ENCODE peak calls at places on chromosomes 3 and 15, in ten cellular contexts. W, K, U, T, G, D, I, O, P and Z are unnamed samples.

GRCh38 chr3:150106752-150107428 is 136.2 kb upstream of the PFN2 start:
- DNase-seq in W (no peak), K (no peak), U (no peak), T (no peak), G (no peak), D (no peak), I (no peak), O (no peak), P (no peak), Z (no peak)

GRCh38 chr3:50165388-50166308 is 10.5 kb downstream of the SEMA3F start:
- DNase-seq in W (no peak), K (no peak), U (no peak), T (no peak), G (no peak), D (no peak), I (peak), O (no peak), P (peak), Z (no peak)

GRCh38 chr3:159982442-159982841 is 6.2 kb upstream of the IL12A start:
- DNase-seq in W (peak), K (no peak), U (no peak), T (no peak), G (no peak), D (no peak), I (no peak), O (no peak), P (no peak), Z (no peak)

GRCh38 chr15:41965441-41966413 is 6.6 kb downstream of the EHD4 start:
- DNase-seq in W (peak), K (no peak), U (no peak), T (peak), G (no peak), D (no peak), I (no peak), O (no peak), P (peak), Z (peak)

GRCh38 chr3:10182950-10183349 is 18.2 kb downstream of the IRAK2 start:
- DNase-seq in W (no peak), K (no peak), U (no peak), T (no peak), G (no peak), D (no peak), I (no peak), O (no peak), P (no peak), Z (no peak)

GRCh38 chr15:72289597-72290325 is 17.4 kb upstream of the PARP6 start:
- DNase-seq in W (no peak), K (no peak), U (no peak), T (no peak), G (no peak), D (no peak), I (no peak), O (no peak), P (no peak), Z (no peak)

GRCh38 chr3:188734395-188734794 is 437.4 kb upstream of the TPRG1 start:
- DNase-seq in W (no peak), K (no peak), U (no peak), T (peak), G (no peak), D (no peak), I (peak), O (no peak), P (peak), Z (no peak)

GRCh38 chr15:35979608-35980007 is 433.6 kb upstream of the DPH6 start:
- DNase-seq in W (peak), K (no peak), U (no peak), T (no peak), G (no peak), D (no peak), I (no peak), O (no peak), P (no peak), Z (no peak)

GRCh38 chr3:11717301-11717700 is 73.6 kb upstream of the VGLL4 start:
- DNase-seq in W (no peak), K (no peak), U (no peak), T (no peak), G (no peak), D (no peak), I (peak), O (no peak), P (no peak), Z (no peak)
- H3K4me3 ChIP-seq in W (no peak), K (no peak), U (no peak), T (peak), G (no peak), D (peak), I (no peak), O (no peak), P (no peak), Z (peak)

GRCh38 chr3:194860725-194861124 is 175.0 kb downstream of the FAM43A start:
- DNase-seq in W (no peak), K (no peak), U (no peak), T (no peak), G (no peak), D (no peak), I (no peak), O (no peak), P (no peak), Z (no peak)
- TF ChIP-seq POLR2AphosphoS5 in W (no peak), K (no peak), U (no peak), T (no peak), G (no peak), D (no peak), I (no peak), O (no peak), P (no peak), Z (no peak)

DNA sequence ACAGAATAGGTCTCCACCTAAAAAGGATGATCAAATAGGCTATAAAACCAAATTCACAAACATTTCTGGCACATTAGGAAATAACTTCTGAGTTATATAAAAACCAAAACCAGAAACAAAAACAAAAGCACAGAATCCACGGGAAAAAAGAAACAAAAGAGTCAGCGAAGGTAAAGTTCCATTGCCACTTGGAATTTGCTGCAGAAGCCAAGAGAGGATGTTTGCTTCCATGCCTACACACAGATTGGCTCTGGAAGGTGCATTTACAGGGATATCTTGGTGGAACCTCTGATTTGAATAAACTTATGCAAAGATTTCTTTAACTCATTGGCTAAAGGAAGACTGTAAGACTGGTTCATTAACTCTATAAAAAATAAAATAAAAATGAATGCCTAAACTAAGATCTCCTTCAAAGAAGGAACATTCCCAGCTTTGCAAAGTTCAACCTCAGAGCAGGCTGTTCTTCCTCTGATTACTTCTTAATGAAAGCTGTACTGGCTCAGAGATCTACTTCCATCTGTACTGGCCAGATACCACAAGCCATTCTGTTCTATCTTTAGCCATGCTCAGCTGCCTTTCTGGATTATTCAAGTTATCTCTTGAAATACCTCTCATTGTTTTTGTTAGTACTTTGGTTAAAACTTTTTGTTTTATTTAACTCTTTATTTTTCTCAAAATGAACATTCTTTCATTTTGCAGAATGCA is 537.5 kb upstream of the CCDC54 start:
- DNase-seq in W (no peak), K (no peak), U (no peak), T (no peak), G (no peak), D (no peak), I (peak), O (no peak), P (no peak), Z (no peak)
- H3K4me3 ChIP-seq in W (no peak), K (no peak), U (no peak), T (no peak), G (no peak), D (no peak), I (no peak), O (no peak), P (no peak), Z (no peak)

DNA sequence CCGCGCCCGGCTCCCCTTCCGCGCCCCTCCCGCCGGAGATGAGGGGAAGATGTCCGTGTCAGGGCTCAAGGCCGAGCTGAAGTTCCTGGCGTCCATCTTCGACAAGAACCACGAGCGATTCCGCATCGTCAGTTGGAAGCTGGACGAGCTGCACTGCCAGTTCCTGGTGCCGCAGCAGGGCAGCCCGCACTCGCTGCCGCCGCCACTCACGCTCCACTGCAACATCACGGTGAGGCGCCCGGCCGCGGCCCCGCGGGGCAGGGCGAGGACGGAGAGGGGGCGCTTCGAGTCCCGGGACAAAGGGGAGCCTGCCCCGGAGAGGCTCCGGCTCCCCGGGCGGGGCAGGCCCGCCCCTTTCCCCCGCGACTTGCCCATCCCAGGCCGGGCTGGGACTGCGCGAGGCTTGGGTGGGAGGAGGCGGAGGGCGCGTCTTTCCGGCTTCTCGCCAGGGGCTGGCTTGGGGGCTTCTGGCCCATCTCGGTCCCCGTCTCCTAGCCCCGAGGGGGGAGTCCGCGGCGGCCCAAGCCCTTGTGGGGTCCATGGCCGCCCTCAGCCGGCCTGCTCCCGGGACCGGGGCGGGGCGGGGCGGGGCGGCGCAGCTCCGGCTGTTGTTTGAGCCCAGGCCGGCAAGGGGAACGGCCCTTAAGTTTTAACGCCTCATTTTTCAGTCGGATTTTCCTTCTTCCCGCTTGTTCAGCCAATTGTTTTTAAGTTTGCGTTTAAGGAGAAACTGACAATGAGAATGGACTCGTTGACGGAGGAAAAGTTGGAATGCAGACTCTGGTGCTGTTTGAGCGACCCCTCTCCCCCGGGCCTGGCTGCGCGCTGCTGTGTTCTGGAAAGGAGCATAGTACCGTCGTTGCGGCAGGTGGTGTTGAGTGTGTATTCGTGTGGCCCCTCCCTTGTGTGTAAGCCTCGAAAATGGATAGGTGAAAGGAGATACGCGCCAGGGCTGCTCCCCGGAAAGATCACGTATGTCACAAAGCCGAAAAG is 667 bp downstream of the UBE2Q2 start:
- DNase-seq in W (peak), K (no peak), U (peak), T (peak), G (peak), D (no peak), I (peak), O (peak), P (peak), Z (peak)
- TF ChIP-seq POLR2AphosphoS5 in W (peak), K (peak), U (no peak), T (peak), G (no peak), D (peak), I (peak), O (no peak), P (peak), Z (peak)

DNA sequence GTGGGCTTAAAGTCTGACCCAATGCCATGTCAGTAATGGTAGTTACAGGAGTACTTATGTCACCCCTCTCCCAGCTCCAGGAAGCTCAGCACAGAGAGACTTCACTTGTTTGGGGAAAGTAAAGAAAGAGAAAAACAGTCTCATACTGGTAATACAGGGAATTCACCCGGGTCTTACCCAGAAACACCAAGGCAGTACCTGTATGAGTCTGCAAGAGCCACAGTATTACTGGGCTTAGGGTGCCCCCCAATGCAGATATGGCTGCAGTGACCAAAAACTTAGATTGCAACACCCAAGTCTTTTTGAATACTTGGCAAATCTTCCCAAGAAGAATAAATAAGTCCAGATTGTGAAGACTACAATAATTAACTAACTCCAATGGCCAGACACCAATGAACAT is 622.1 kb downstream of the IGSF11 start:
- DNase-seq in W (no peak), K (no peak), U (no peak), T (no peak), G (no peak), D (no peak), I (no peak), O (no peak), P (no peak), Z (no peak)
- H3K4me3 ChIP-seq in W (no peak), K (no peak), U (no peak), T (no peak), G (no peak), D (no peak), I (no peak), O (no peak), P (no peak), Z (no peak)

GRCh38 chr3:181133832-181134231 is 144.3 kb upstream of the DNAJC19 start:
- DNase-seq in W (no peak), K (no peak), U (no peak), T (no peak), G (no peak), D (no peak), I (no peak), O (no peak), P (no peak), Z (no peak)
- TF ChIP-seq POLR2AphosphoS5 in W (no peak), K (no peak), U (no peak), T (no peak), G (no peak), D (no peak), I (no peak), O (no peak), P (no peak), Z (no peak)

GRCh38 chr15:66508293-66508883 is 3.3 kb downstream of the ZWILCH start:
- DNase-seq in W (no peak), K (no peak), U (no peak), T (no peak), G (no peak), D (no peak), I (no peak), O (no peak), P (no peak), Z (no peak)
- H3K4me3 ChIP-seq in W (no peak), K (no peak), U (no peak), T (no peak), G (no peak), D (no peak), I (no peak), O (no peak), P (no peak), Z (no peak)

DNA sequence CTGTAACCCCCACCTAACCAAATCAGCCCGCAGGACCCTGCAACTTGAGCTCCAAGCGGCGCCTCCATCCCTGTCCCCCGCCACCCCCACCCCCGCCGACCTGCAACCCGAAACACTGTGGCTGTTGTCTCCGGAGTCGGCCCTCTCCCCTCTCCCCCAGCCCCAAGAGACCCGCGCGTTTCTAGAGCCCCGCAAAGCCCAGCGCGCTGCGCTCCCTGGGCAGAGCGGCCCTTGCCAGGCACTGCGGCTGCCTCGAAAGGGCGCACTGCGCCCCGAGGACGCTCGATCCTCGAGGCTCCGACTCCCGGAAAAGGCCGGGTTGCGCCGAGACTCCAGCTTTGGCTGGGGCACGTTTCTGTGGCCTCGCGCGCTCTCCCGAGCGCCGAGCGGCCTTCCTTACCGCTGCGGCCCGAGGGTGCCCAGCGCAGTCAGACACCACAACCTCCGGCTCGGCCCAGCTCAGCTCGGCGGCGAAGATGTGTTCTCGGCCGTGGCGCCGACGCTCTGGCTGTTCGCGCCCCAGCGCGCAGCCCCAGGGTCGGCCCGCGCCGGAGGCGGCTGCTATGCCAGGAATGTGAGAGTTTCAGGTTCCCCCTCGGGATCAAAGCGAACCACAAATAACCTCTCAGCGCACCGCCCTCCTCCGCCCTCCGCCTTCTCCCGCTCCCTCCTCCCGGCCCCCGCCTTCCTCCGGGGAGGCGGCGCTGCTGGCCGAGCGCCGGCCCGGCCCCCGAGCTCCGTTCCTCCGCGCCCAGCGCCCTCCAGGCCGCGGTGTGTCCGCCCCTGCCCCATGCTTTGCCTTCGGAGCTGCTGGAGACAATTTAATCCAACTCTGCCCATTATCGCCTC is at the start of gene AMOTL2:
- DNase-seq in W (peak), K (peak), U (peak), T (peak), G (peak), D (peak), I (peak), O (peak), P (peak), Z (peak)
- TF ChIP-seq POLR2AphosphoS5 in W (peak), K (peak), U (no peak), T (peak), G (no peak), D (peak), I (peak), O (peak), P (peak), Z (peak)

GRCh38 chr3:79822076-79822475 is 54.3 kb upstream of the ROBO1 start:
- DNase-seq in W (no peak), K (no peak), U (no peak), T (no peak), G (no peak), D (no peak), I (no peak), O (no peak), P (no peak), Z (no peak)

GRCh38 chr3:79820089-79820488 is 52.3 kb upstream of the ROBO1 start:
- DNase-seq in W (no peak), K (no peak), U (no peak), T (no peak), G (no peak), D (no peak), I (no peak), O (no peak), P (no peak), Z (no peak)

DNA sequence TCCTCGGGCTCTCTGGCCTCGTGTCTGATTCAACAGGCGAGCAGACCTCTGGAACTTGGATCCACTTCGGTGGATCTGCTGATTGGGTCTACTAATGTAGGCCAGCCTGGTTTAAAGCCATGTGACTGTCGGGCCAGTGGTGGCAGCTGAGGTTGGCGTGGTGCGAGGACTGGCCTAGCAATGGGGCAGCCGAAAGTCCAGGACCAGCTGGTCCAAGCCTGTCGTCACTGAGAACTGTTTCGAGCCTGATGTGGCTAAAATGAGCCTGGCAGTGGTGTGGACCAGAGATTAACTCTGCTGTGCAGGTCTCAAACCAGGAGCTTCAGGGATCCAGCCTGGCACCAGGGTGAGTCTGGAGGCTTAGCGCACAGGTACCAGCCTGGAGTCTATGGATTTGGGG is 56.4 kb upstream of the ROBO1 start:
- DNase-seq in W (no peak), K (no peak), U (no peak), T (no peak), G (no peak), D (no peak), I (no peak), O (no peak), P (no peak), Z (peak)
- H3K4me3 ChIP-seq in W (no peak), K (no peak), U (no peak), T (no peak), G (no peak), D (no peak), I (no peak), O (no peak), P (no peak), Z (no peak)

GRCh38 chr3:46995901-46996562 is 16.6 kb downstream of the NBEAL2 start:
- DNase-seq in W (no peak), K (no peak), U (no peak), T (no peak), G (no peak), D (no peak), I (no peak), O (no peak), P (no peak), Z (no peak)
- TF ChIP-seq POLR2AphosphoS5 in W (no peak), K (no peak), U (no peak), T (no peak), G (peak), D (no peak), I (no peak), O (no peak), P (no peak), Z (no peak)